ENCODE peak calls at places on chromosome 3, in seven cellular contexts. One of them, this sample, is unnamed. For H3K4me1, the result is how much of the 10 kb centered on the place peaks cover.

GRCh38 chr3:77684115-77684514 is 644.2 kb downstream of the ROBO2 start:
- DNase-seq in CD8-positive, alpha-beta memory T cell: no peak
- DNase-seq in transverse colon: no peak
- DNase-seq in gastrocnemius medialis: no peak
- DNase-seq in hepatocyte: no peak
- DNase-seq in thoracic aorta: no peak
- DNase-seq in body of pancreas: no peak
- DNase-seq in this sample: no peak

GRCh38 chr3:69201658-69202057 is 79.3 kb upstream of the LMOD3 start:
- DNase-seq in CD8-positive, alpha-beta memory T cell: no peak
- DNase-seq in transverse colon: peak
- DNase-seq in gastrocnemius medialis: no peak
- DNase-seq in hepatocyte: no peak
- DNase-seq in thoracic aorta: no peak
- DNase-seq in body of pancreas: no peak
- DNase-seq in this sample: no peak

GRCh38 chr3:139434764-139435291 is 41.5 kb downstream of the RBP2 start:
- DNase-seq in CD8-positive, alpha-beta memory T cell: no peak
- DNase-seq in transverse colon: no peak
- DNase-seq in gastrocnemius medialis: peak
- DNase-seq in hepatocyte: peak
- DNase-seq in thoracic aorta: no peak
- DNase-seq in body of pancreas: no peak
- DNase-seq in this sample: peak

GRCh38 chr3:50807266-50807665 is 132.5 kb downstream of the DOCK3 start:
- DNase-seq in CD8-positive, alpha-beta memory T cell: no peak
- DNase-seq in transverse colon: no peak
- DNase-seq in gastrocnemius medialis: no peak
- DNase-seq in hepatocyte: no peak
- DNase-seq in thoracic aorta: no peak
- DNase-seq in body of pancreas: peak
- DNase-seq in this sample: no peak

GRCh38 chr3:125145751-125146475 is 66.6 kb downstream of the SLC12A8 start:
- DNase-seq in CD8-positive, alpha-beta memory T cell: no peak
- DNase-seq in transverse colon: no peak
- DNase-seq in gastrocnemius medialis: no peak
- DNase-seq in hepatocyte: no peak
- DNase-seq in thoracic aorta: no peak
- DNase-seq in body of pancreas: no peak
- DNase-seq in this sample: no peak

GRCh38 chr3:130093741-130094391 is 12.2 kb downstream of the ALG1L2 start:
- DNase-seq in CD8-positive, alpha-beta memory T cell: no peak
- DNase-seq in transverse colon: peak
- DNase-seq in gastrocnemius medialis: no peak
- DNase-seq in hepatocyte: no peak
- DNase-seq in thoracic aorta: no peak
- DNase-seq in body of pancreas: no peak
- DNase-seq in this sample: no peak

GRCh38 chr3:125331243-125331642 is 43.9 kb downstream of the ZNF148 start:
- DNase-seq in CD8-positive, alpha-beta memory T cell: no peak
- DNase-seq in transverse colon: no peak
- DNase-seq in gastrocnemius medialis: no peak
- DNase-seq in hepatocyte: no peak
- DNase-seq in thoracic aorta: no peak
- DNase-seq in body of pancreas: no peak
- DNase-seq in this sample: no peak

GRCh38 chr3:11717768-11718581 is 74.3 kb upstream of the VGLL4 start:
- DNase-seq in CD8-positive, alpha-beta memory T cell: no peak
- DNase-seq in transverse colon: no peak
- DNase-seq in gastrocnemius medialis: no peak
- DNase-seq in hepatocyte: peak
- DNase-seq in thoracic aorta: no peak
- DNase-seq in body of pancreas: no peak
- DNase-seq in this sample: no peak

GRCh38 chr3:173066044-173066679 is 74.9 kb downstream of the SPATA16 start:
- DNase-seq in CD8-positive, alpha-beta memory T cell: no peak
- DNase-seq in transverse colon: no peak
- DNase-seq in gastrocnemius medialis: no peak
- DNase-seq in hepatocyte: peak
- DNase-seq in thoracic aorta: no peak
- DNase-seq in body of pancreas: peak
- DNase-seq in this sample: peak

GRCh38 chr3:14758893-14759292 is 59.9 kb upstream of the FGD5 start:
- DNase-seq in CD8-positive, alpha-beta memory T cell: no peak
- DNase-seq in transverse colon: no peak
- DNase-seq in gastrocnemius medialis: no peak
- DNase-seq in hepatocyte: no peak
- DNase-seq in thoracic aorta: no peak
- DNase-seq in body of pancreas: no peak
- DNase-seq in this sample: no peak

GRCh38 chr3:42746455-42747450 is 26.3 kb downstream of the CCDC13 start:
- DNase-seq in CD8-positive, alpha-beta memory T cell: no peak
- DNase-seq in transverse colon: no peak
- DNase-seq in gastrocnemius medialis: no peak
- DNase-seq in hepatocyte: peak
- DNase-seq in thoracic aorta: no peak
- DNase-seq in body of pancreas: peak
- DNase-seq in this sample: no peak

GRCh38 chr3:141413387-141414140 is 45.3 kb downstream of the ZBTB38 start:
- DNase-seq in CD8-positive, alpha-beta memory T cell: no peak
- DNase-seq in transverse colon: no peak
- DNase-seq in gastrocnemius medialis: no peak
- DNase-seq in hepatocyte: no peak
- DNase-seq in thoracic aorta: no peak
- DNase-seq in body of pancreas: no peak
- DNase-seq in this sample: no peak

GRCh38 chr3:66449411-66449931 is 51.4 kb downstream of the LRIG1 start:
- DNase-seq in CD8-positive, alpha-beta memory T cell: no peak
- DNase-seq in transverse colon: no peak
- DNase-seq in gastrocnemius medialis: no peak
- DNase-seq in hepatocyte: no peak
- DNase-seq in thoracic aorta: no peak
- DNase-seq in body of pancreas: no peak
- DNase-seq in this sample: no peak

GRCh38 chr3:96370637-96371036 is 443.8 kb upstream of the EPHA6 start:
- DNase-seq in CD8-positive, alpha-beta memory T cell: no peak
- DNase-seq in transverse colon: no peak
- DNase-seq in gastrocnemius medialis: no peak
- DNase-seq in hepatocyte: no peak
- DNase-seq in thoracic aorta: no peak
- DNase-seq in body of pancreas: no peak
- DNase-seq in this sample: no peak

GRCh38 chr3:150090877-150091276 is 120.2 kb upstream of the PFN2 start:
- DNase-seq in CD8-positive, alpha-beta memory T cell: no peak
- DNase-seq in transverse colon: no peak
- DNase-seq in gastrocnemius medialis: no peak
- DNase-seq in hepatocyte: no peak
- DNase-seq in thoracic aorta: no peak
- DNase-seq in body of pancreas: no peak
- DNase-seq in this sample: no peak

GRCh38 chr3:158105710-158106438 is at the start of gene SHOX2:
- DNase-seq in CD8-positive, alpha-beta memory T cell: no peak
- DNase-seq in transverse colon: peak
- DNase-seq in gastrocnemius medialis: no peak
- DNase-seq in hepatocyte: peak
- DNase-seq in thoracic aorta: no peak
- DNase-seq in body of pancreas: peak
- DNase-seq in this sample: peak

GRCh38 chr3:58358808-58359207 is 26.1 kb downstream of the PXK start:
- DNase-seq in CD8-positive, alpha-beta memory T cell: no peak
- DNase-seq in transverse colon: no peak
- DNase-seq in gastrocnemius medialis: no peak
- DNase-seq in hepatocyte: no peak
- DNase-seq in thoracic aorta: no peak
- DNase-seq in body of pancreas: no peak
- DNase-seq in this sample: no peak

GRCh38 chr3:18217512-18218174 is 207.5 kb downstream of the SATB1 start:
- DNase-seq in CD8-positive, alpha-beta memory T cell: no peak
- DNase-seq in transverse colon: no peak
- DNase-seq in gastrocnemius medialis: no peak
- DNase-seq in hepatocyte: no peak
- DNase-seq in thoracic aorta: no peak
- DNase-seq in body of pancreas: no peak
- DNase-seq in this sample: no peak

GRCh38 chr3:24229468-24230263 is 265.0 kb downstream of the THRB start:
- DNase-seq in CD8-positive, alpha-beta memory T cell: no peak
- DNase-seq in transverse colon: no peak
- DNase-seq in gastrocnemius medialis: no peak
- DNase-seq in hepatocyte: no peak
- DNase-seq in thoracic aorta: no peak
- DNase-seq in body of pancreas: no peak
- DNase-seq in this sample: no peak

GRCh38 chr3:12073106-12073505 is 68.9 kb downstream of the SYN2 start:
- DNase-seq in CD8-positive, alpha-beta memory T cell: no peak
- DNase-seq in transverse colon: no peak
- DNase-seq in gastrocnemius medialis: no peak
- DNase-seq in hepatocyte: no peak
- DNase-seq in thoracic aorta: no peak
- DNase-seq in body of pancreas: no peak
- DNase-seq in this sample: no peak

GRCh38 chr3:66038384-66038725 is 363 bp downstream of the MAGI1 start:
- DNase-seq in CD8-positive, alpha-beta memory T cell: no peak
- DNase-seq in transverse colon: no peak
- DNase-seq in gastrocnemius medialis: no peak
- DNase-seq in hepatocyte: peak
- DNase-seq in thoracic aorta: no peak
- DNase-seq in body of pancreas: no peak
- DNase-seq in this sample: no peak

GRCh38 chr3:25478358-25478757 is 50.3 kb downstream of the RARB start:
- DNase-seq in CD8-positive, alpha-beta memory T cell: no peak
- DNase-seq in transverse colon: no peak
- DNase-seq in gastrocnemius medialis: no peak
- DNase-seq in hepatocyte: no peak
- DNase-seq in thoracic aorta: no peak
- DNase-seq in body of pancreas: no peak
- DNase-seq in this sample: no peak

GRCh38 chr3:25479727-25480010 is 51.6 kb downstream of the RARB start:
- DNase-seq in CD8-positive, alpha-beta memory T cell: no peak
- DNase-seq in transverse colon: no peak
- DNase-seq in gastrocnemius medialis: no peak
- DNase-seq in hepatocyte: no peak
- DNase-seq in thoracic aorta: no peak
- DNase-seq in body of pancreas: no peak
- DNase-seq in this sample: no peak

GRCh38 chr3:25474000-25474399 is 45.9 kb downstream of the RARB start:
- DNase-seq in CD8-positive, alpha-beta memory T cell: no peak
- DNase-seq in transverse colon: no peak
- DNase-seq in gastrocnemius medialis: no peak
- DNase-seq in hepatocyte: no peak
- DNase-seq in thoracic aorta: no peak
- DNase-seq in body of pancreas: no peak
- DNase-seq in this sample: no peak

GRCh38 chr3:25478964-25479726 is 51.1 kb downstream of the RARB start:
- DNase-seq in CD8-positive, alpha-beta memory T cell: no peak
- DNase-seq in transverse colon: no peak
- DNase-seq in gastrocnemius medialis: no peak
- DNase-seq in hepatocyte: no peak
- DNase-seq in thoracic aorta: no peak
- DNase-seq in body of pancreas: no peak
- DNase-seq in this sample: no peak

GRCh38 chr3:25476639-25477038 is 48.6 kb downstream of the RARB start:
- DNase-seq in CD8-positive, alpha-beta memory T cell: no peak
- DNase-seq in transverse colon: no peak
- DNase-seq in gastrocnemius medialis: no peak
- DNase-seq in hepatocyte: no peak
- DNase-seq in thoracic aorta: no peak
- DNase-seq in body of pancreas: no peak
- DNase-seq in this sample: no peak
- H3K4me1 ChIP-seq in CD8-positive, alpha-beta memory T cell: under half
- H3K4me1 ChIP-seq in transverse colon: under half
- H3K4me1 ChIP-seq in gastrocnemius medialis: under half
- H3K4me1 ChIP-seq in hepatocyte: under half
- H3K4me1 ChIP-seq in thoracic aorta: half or more
- H3K4me1 ChIP-seq in body of pancreas: under half
- H3K4me1 ChIP-seq in this sample: under half

DNA sequence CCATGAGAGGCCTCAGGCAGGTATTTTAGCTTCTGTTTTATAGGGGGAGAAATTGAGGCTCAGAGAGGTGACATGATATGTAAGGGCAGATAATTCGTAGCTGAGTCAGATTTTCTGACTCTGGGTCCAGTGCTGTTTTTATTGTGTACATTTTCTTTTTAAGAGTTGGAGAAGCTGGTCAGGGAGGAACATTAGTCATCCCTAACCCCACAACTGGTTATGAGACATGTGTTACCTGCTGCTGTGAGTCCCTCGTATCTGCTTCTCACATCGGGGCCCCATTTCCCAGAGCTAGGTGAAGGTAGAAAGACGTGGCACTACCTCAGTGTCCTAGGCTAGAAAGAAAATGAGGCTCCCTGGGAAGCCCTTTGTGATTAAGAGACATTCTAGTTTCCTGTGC is 28.6 kb downstream of the GALNT15 start:
- DNase-seq in CD8-positive, alpha-beta memory T cell: no peak
- DNase-seq in transverse colon: no peak
- DNase-seq in gastrocnemius medialis: no peak
- DNase-seq in hepatocyte: no peak
- DNase-seq in thoracic aorta: no peak
- DNase-seq in body of pancreas: no peak
- DNase-seq in this sample: no peak
- H3K4me1 ChIP-seq in CD8-positive, alpha-beta memory T cell: under half
- H3K4me1 ChIP-seq in transverse colon: under half
- H3K4me1 ChIP-seq in gastrocnemius medialis: under half
- H3K4me1 ChIP-seq in hepatocyte: under half
- H3K4me1 ChIP-seq in thoracic aorta: under half
- H3K4me1 ChIP-seq in body of pancreas: under half
- H3K4me1 ChIP-seq in this sample: under half

GRCh38 chr3:152282813-152283212 is 14.1 kb downstream of the MBNL1 start:
- DNase-seq in CD8-positive, alpha-beta memory T cell: no peak
- DNase-seq in transverse colon: no peak
- DNase-seq in gastrocnemius medialis: no peak
- DNase-seq in hepatocyte: no peak
- DNase-seq in thoracic aorta: no peak
- DNase-seq in body of pancreas: no peak
- DNase-seq in this sample: no peak

GRCh38 chr3:152281032-152281713 is 12.4 kb downstream of the MBNL1 start:
- DNase-seq in CD8-positive, alpha-beta memory T cell: no peak
- DNase-seq in transverse colon: no peak
- DNase-seq in gastrocnemius medialis: no peak
- DNase-seq in hepatocyte: no peak
- DNase-seq in thoracic aorta: no peak
- DNase-seq in body of pancreas: no peak
- DNase-seq in this sample: no peak

GRCh38 chr3:152278674-152279427 is 10.1 kb downstream of the MBNL1 start:
- DNase-seq in CD8-positive, alpha-beta memory T cell: no peak
- DNase-seq in transverse colon: no peak
- DNase-seq in gastrocnemius medialis: no peak
- DNase-seq in hepatocyte: no peak
- DNase-seq in thoracic aorta: no peak
- DNase-seq in body of pancreas: no peak
- DNase-seq in this sample: no peak

GRCh38 chr3:152279474-152279873 is 10.7 kb downstream of the MBNL1 start:
- DNase-seq in CD8-positive, alpha-beta memory T cell: no peak
- DNase-seq in transverse colon: no peak
- DNase-seq in gastrocnemius medialis: no peak
- DNase-seq in hepatocyte: no peak
- DNase-seq in thoracic aorta: no peak
- DNase-seq in body of pancreas: no peak
- DNase-seq in this sample: no peak

GRCh38 chr3:152280539-152280938 is 11.8 kb downstream of the MBNL1 start:
- DNase-seq in CD8-positive, alpha-beta memory T cell: no peak
- DNase-seq in transverse colon: no peak
- DNase-seq in gastrocnemius medialis: no peak
- DNase-seq in hepatocyte: no peak
- DNase-seq in thoracic aorta: no peak
- DNase-seq in body of pancreas: no peak
- DNase-seq in this sample: no peak
- H3K4me1 ChIP-seq in CD8-positive, alpha-beta memory T cell: half or more
- H3K4me1 ChIP-seq in transverse colon: half or more
- H3K4me1 ChIP-seq in gastrocnemius medialis: half or more
- H3K4me1 ChIP-seq in hepatocyte: under half
- H3K4me1 ChIP-seq in thoracic aorta: half or more
- H3K4me1 ChIP-seq in body of pancreas: under half
- H3K4me1 ChIP-seq in this sample: half or more

GRCh38 chr3:99871231-99871898 is 53.7 kb downstream of the CMSS1 start:
- DNase-seq in CD8-positive, alpha-beta memory T cell: no peak
- DNase-seq in transverse colon: no peak
- DNase-seq in gastrocnemius medialis: no peak
- DNase-seq in hepatocyte: no peak
- DNase-seq in thoracic aorta: no peak
- DNase-seq in body of pancreas: no peak
- DNase-seq in this sample: no peak
- H3K4me1 ChIP-seq in CD8-positive, alpha-beta memory T cell: under half
- H3K4me1 ChIP-seq in transverse colon: half or more
- H3K4me1 ChIP-seq in gastrocnemius medialis: under half
- H3K4me1 ChIP-seq in hepatocyte: under half
- H3K4me1 ChIP-seq in thoracic aorta: half or more
- H3K4me1 ChIP-seq in body of pancreas: under half
- H3K4me1 ChIP-seq in this sample: under half

This sample was measured in adrenal gland.